ENCODE peak calls at places on chromosomes 2 and 18, in eight cellular contexts. One of them, this sample, is unnamed.

GRCh38 chr18:75010260-75010659 is 198.7 kb downstream of the PTGR3 start:
- DNase-seq in Karpas-422: no peak
- DNase-seq in stimulated activated naive CD4-positive, alpha-beta T cell: no peak
- DNase-seq in C1 segment of cervical spinal cord: no peak
- DNase-seq in H54: no peak
- DNase-seq in NCI-H1436 treated with DMSO at 0.1 percent for 48 hours: no peak
- DNase-seq in iris pigment epithelial cell: no peak
- DNase-seq in NCI-H1092 treated with DMSO at 0.1 percent for 48 hours: no peak
- DNase-seq in this sample: no peak

GRCh38 chr2:119178811-119179601 is 20.5 kb upstream of the C1QL2 start:
- DNase-seq in iris pigment epithelial cell: no peak
- DNase-seq in NCI-H1092 treated with DMSO at 0.1 percent for 48 hours: no peak
- DNase-seq in NCI-H1436 treated with DMSO at 0.1 percent for 48 hours: no peak
- DNase-seq in H54: peak
- DNase-seq in stimulated activated naive CD4-positive, alpha-beta T cell: no peak
- DNase-seq in Karpas-422: no peak
- DNase-seq in C1 segment of cervical spinal cord: no peak
- DNase-seq in this sample: no peak

GRCh38 chr2:240559271-240559670 is 886 bp upstream of the DUSP28 start:
- DNase-seq in Karpas-422: no peak
- DNase-seq in NCI-H1436 treated with DMSO at 0.1 percent for 48 hours: no peak
- DNase-seq in stimulated activated naive CD4-positive, alpha-beta T cell: no peak
- DNase-seq in iris pigment epithelial cell: no peak
- DNase-seq in C1 segment of cervical spinal cord: no peak
- DNase-seq in H54: no peak
- DNase-seq in NCI-H1092 treated with DMSO at 0.1 percent for 48 hours: no peak
- DNase-seq in this sample: no peak

GRCh38 chr2:144607899-144608477 is 88.1 kb upstream of the ZEB2 start:
- DNase-seq in iris pigment epithelial cell: peak
- DNase-seq in C1 segment of cervical spinal cord: no peak
- DNase-seq in H54: no peak
- DNase-seq in stimulated activated naive CD4-positive, alpha-beta T cell: no peak
- DNase-seq in Karpas-422: no peak
- DNase-seq in NCI-H1092 treated with DMSO at 0.1 percent for 48 hours: no peak
- DNase-seq in NCI-H1436 treated with DMSO at 0.1 percent for 48 hours: no peak
- DNase-seq in this sample: no peak

GRCh38 chr2:191274404-191274803 is 29.2 kb downstream of the MYO1B start:
- DNase-seq in NCI-H1092 treated with DMSO at 0.1 percent for 48 hours: no peak
- DNase-seq in iris pigment epithelial cell: no peak
- DNase-seq in H54: no peak
- DNase-seq in Karpas-422: no peak
- DNase-seq in C1 segment of cervical spinal cord: no peak
- DNase-seq in stimulated activated naive CD4-positive, alpha-beta T cell: no peak
- DNase-seq in NCI-H1436 treated with DMSO at 0.1 percent for 48 hours: no peak
- DNase-seq in this sample: no peak

GRCh38 chr2:134839649-134840048 is 1.2 kb downstream of the ACMSD start:
- DNase-seq in NCI-H1436 treated with DMSO at 0.1 percent for 48 hours: no peak
- DNase-seq in H54: no peak
- DNase-seq in iris pigment epithelial cell: no peak
- DNase-seq in stimulated activated naive CD4-positive, alpha-beta T cell: no peak
- DNase-seq in NCI-H1092 treated with DMSO at 0.1 percent for 48 hours: no peak
- DNase-seq in C1 segment of cervical spinal cord: no peak
- DNase-seq in Karpas-422: no peak
- DNase-seq in this sample: no peak

GRCh38 chr2:235577404-235578330 is 83.8 kb downstream of the AGAP1 start:
- DNase-seq in stimulated activated naive CD4-positive, alpha-beta T cell: no peak
- DNase-seq in Karpas-422: no peak
- DNase-seq in C1 segment of cervical spinal cord: peak
- DNase-seq in H54: no peak
- DNase-seq in iris pigment epithelial cell: peak
- DNase-seq in NCI-H1436 treated with DMSO at 0.1 percent for 48 hours: no peak
- DNase-seq in NCI-H1092 treated with DMSO at 0.1 percent for 48 hours: peak
- DNase-seq in this sample: no peak

GRCh38 chr18:3119401-3120323 is 100.1 kb downstream of the MYOM1 start:
- DNase-seq in NCI-H1092 treated with DMSO at 0.1 percent for 48 hours: no peak
- DNase-seq in NCI-H1436 treated with DMSO at 0.1 percent for 48 hours: no peak
- DNase-seq in stimulated activated naive CD4-positive, alpha-beta T cell: no peak
- DNase-seq in C1 segment of cervical spinal cord: no peak
- DNase-seq in Karpas-422: no peak
- DNase-seq in iris pigment epithelial cell: peak
- DNase-seq in H54: no peak
- DNase-seq in this sample: no peak

GRCh38 chr18:12032786-12033642 is 51.7 kb downstream of the IMPA2 start:
- DNase-seq in H54: no peak
- DNase-seq in C1 segment of cervical spinal cord: no peak
- DNase-seq in Karpas-422: no peak
- DNase-seq in iris pigment epithelial cell: peak
- DNase-seq in stimulated activated naive CD4-positive, alpha-beta T cell: no peak
- DNase-seq in NCI-H1436 treated with DMSO at 0.1 percent for 48 hours: no peak
- DNase-seq in NCI-H1092 treated with DMSO at 0.1 percent for 48 hours: no peak
- DNase-seq in this sample: no peak

This sample was measured in effector CD8-positive, alpha-beta T cell.